ENCODE peak calls at places on chromosomes 1 and 21, in six cellular contexts. Z is osteoblast, M is Peyer's patch, P is transverse colon, X is AG09309, Y is GM13976. D is an unnamed sample.

GRCh38 chr1:234683856-234684632 is 74.1 kb upstream of the IRF2BP2 start:
- DNase-seq in Z (no peak), M (no peak), P (peak; percentile 60), X (no peak), Y (no peak), D (peak; percentile 90)

GRCh38 chr1:181482521-181483083 is 715 bp upstream of the CACNA1E start:
- DNase-seq in Z (peak; percentile 81), M (no peak), P (peak; percentile 11), X (no peak), Y (peak; percentile 85), D (no peak)

GRCh38 chr1:61157420-61157987 is 75.1 kb downstream of the NFIA start:
- DNase-seq in Z (peak; percentile 87), M (no peak), P (no peak), X (peak; percentile 78), Y (no peak), D (no peak)

GRCh38 chr21:26028183-26028582 is 142.4 kb downstream of the APP start:
- DNase-seq in Z (peak; percentile 69), M (no peak), P (no peak), X (no peak), Y (no peak), D (no peak)

GRCh38 chr1:228085287-228085926 is 2.9 kb downstream of the ARF1 start:
- DNase-seq in Z (peak; percentile 92), M (no peak), P (peak; percentile 50), X (peak; percentile 63), Y (no peak), D (no peak)

GRCh38 chr1:150887018-150887417 is at the start of gene CTXND2:
- DNase-seq in Z (peak; percentile 56), M (no peak), P (no peak), X (no peak), Y (no peak), D (no peak)

GRCh38 chr21:42861311-42862122 is 17.8 kb downstream of the WDR4 start:
- DNase-seq in Z (peak; percentile 67), M (no peak), P (no peak), X (no peak), Y (no peak), D (no peak)

GRCh38 chr1:9558271-9558945 is 19.1 kb downstream of the SLC25A33 start:
- DNase-seq in Z (no peak), M (no peak), P (no peak), X (no peak), Y (no peak), D (no peak)

GRCh38 chr1:21447311-21447710 is 7.4 kb downstream of the NBPF3 start:
- DNase-seq in Z (no peak), M (no peak), P (no peak), X (no peak), Y (no peak), D (no peak)

GRCh38 chr1:236893626-236894545 is 98.8 kb downstream of the MTR start:
- DNase-seq in Z (no peak), M (no peak), P (no peak), X (peak; percentile 37), Y (no peak), D (no peak)

GRCh38 chr1:198751741-198752140 is 112.9 kb downstream of the PTPRC start:
- DNase-seq in Z (no peak), M (no peak), P (no peak), X (no peak), Y (no peak), D (no peak)

GRCh38 chr1:30518186-30518585 is 205.2 kb downstream of the MATN1 start:
- DNase-seq in Z (no peak), M (peak; percentile 6), P (no peak), X (no peak), Y (no peak), D (no peak)

GRCh38 chr21:44093761-44094160 is 13.4 kb upstream of the PWP2 start:
- DNase-seq in Z (peak; percentile 29), M (no peak), P (peak; percentile 79), X (no peak), Y (no peak), D (no peak)

GRCh38 chr1:7962011-7962335 is 462 bp downstream of the PARK7 start:
- DNase-seq in Z (no peak), M (no peak), P (no peak), X (no peak), Y (peak; percentile 56), D (no peak)

DNA sequence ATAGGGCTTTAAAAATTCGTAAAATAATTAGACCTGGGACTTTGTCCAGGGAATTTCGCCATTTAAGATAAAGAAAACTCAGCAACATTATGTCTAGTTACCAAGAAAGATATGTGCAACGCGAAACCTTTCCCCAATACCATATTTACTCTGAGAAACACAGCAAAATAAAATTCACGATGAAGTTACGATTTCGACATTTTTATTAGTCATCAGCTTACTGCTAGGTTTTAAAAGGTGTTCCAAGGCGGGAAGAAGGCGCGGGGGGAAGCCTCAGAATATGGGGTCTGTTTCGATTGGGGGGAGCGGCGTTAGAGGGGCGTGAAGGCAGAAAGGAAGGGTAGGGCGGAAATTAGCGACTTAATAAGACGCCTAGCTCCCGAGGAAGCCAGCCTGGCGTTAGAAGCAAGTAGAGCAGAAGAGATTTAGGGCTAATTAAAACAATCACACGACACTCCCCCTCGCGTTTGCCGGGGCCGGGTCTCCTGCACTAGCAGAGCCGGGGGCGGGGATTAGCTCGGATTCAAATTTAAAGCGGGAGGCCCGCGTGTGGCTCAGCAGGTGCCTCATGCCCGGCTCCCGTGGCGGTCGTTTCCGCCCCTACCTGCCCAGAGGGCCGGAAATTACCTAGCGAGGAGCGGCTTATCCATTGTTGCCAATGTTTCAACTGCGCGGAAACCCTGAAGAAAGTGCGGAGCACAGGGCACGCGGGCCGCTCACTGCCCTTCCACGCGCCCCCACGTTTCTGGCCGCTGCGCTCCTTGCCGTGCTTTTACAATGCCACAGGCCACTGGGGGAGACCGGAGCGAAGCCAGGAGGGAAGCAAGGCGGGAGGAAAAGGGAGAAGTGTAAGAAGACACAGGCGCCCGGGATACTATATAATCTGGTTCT is 795 bp upstream of the POU2F1 start:
- DNase-seq in Z (peak; percentile 66), M (peak; percentile 94), P (peak; percentile 93), X (no peak), Y (peak; percentile 70), D (peak; percentile 69)
- TF ChIP-seq CTCF in Z (no peak), M (no peak), P (peak; percentile 12), X (no peak), Y (no peak), D (no peak)

GRCh38 chr1:207345644-207346561 is 24.4 kb downstream of the CD55 start:
- DNase-seq in Z (no peak), M (no peak), P (no peak), X (no peak), Y (no peak), D (no peak)
- TF ChIP-seq CTCF in Z (no peak), M (no peak), P (no peak), X (no peak), Y (no peak), D (no peak)

GRCh38 chr1:48671578-48671977 is 105.1 kb downstream of the BEND5 start:
- DNase-seq in Z (no peak), M (no peak), P (no peak), X (no peak), Y (no peak), D (no peak)
- TF ChIP-seq CTCF in Z (no peak), M (no peak), P (no peak), X (no peak), Y (no peak), D (no peak)

GRCh38 chr1:115648717-115649691 is 7.2 kb downstream of the VANGL1 start:
- DNase-seq in Z (peak; percentile 25), M (no peak), P (no peak), X (no peak), Y (peak; percentile 68), D (no peak)

GRCh38 chr1:115647507-115647906 is 5.7 kb downstream of the VANGL1 start:
- DNase-seq in Z (no peak), M (no peak), P (no peak), X (no peak), Y (no peak), D (no peak)

GRCh38 chr1:115649964-115650363 is 8.2 kb downstream of the VANGL1 start:
- DNase-seq in Z (no peak), M (no peak), P (peak; percentile 35), X (no peak), Y (no peak), D (no peak)

GRCh38 chr1:115647000-115647399 is 5.2 kb downstream of the VANGL1 start:
- DNase-seq in Z (peak; percentile 73), M (no peak), P (peak; percentile 17), X (no peak), Y (no peak), D (no peak)

DNA sequence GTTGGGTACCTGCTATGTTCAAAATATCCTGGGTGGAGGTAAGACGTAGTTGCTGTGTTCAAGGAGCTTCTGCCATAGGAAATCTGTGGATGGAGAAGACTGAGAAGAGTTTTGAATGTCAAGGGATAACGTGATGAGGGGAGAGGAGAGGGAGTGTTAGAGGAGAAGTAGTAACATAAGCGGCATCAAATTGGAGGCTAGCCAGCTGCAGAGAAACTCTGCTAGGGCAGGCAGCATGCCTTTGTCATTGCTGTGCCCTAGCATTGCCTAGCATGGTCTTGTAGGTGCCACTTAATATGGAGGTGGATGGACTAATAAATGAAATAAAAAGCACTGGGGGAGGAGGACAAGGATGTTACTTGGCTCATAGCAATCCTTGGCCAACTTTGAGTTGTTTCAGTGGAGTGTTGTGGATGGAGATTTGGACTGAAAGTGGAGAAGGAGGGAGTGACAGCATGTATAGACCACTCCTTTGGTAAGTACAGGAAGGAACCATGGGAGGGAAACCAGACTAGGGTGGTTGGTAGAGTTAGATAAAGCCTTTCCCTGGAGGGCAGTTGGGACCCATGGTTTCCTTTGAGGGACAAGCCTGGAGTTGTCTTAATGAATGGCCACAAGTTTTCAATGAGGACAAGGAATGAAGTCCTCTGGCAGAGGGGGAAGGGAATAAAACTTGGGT is 6.3 kb downstream of the VANGL1 start:
- DNase-seq in Z (peak; percentile 44), M (no peak), P (no peak), X (no peak), Y (no peak), D (no peak)
- TF ChIP-seq CTCF in Z (no peak), M (no peak), P (no peak), X (no peak), Y (no peak), D (no peak)

GRCh38 chr1:31936278-31936965 is 1.7 kb downstream of the PTP4A2 start:
- DNase-seq in Z (peak; percentile 18), M (no peak), P (no peak), X (no peak), Y (no peak), D (no peak)

GRCh38 chr1:31936966-31937299 is 1.2 kb downstream of the PTP4A2 start:
- DNase-seq in Z (peak; percentile 87), M (no peak), P (no peak), X (no peak), Y (no peak), D (no peak)

GRCh38 chr1:31939484-31940329 is 1.5 kb upstream of the PTP4A2 start:
- DNase-seq in Z (peak; percentile 96), M (peak; percentile 84), P (peak; percentile 82), X (peak; percentile 83), Y (peak; percentile 75), D (peak; percentile 80)

GRCh38 chr1:31937300-31938183 is 626 bp downstream of the PTP4A2 start:
- DNase-seq in Z (peak; percentile 95), M (peak; percentile 77), P (peak; percentile 82), X (no peak), Y (peak; percentile 69), D (peak; percentile 72)

GRCh38 chr1:31938184-31938975 is at the start of gene PTP4A2:
- DNase-seq in Z (peak; percentile 99), M (peak; percentile 91), P (peak; percentile 97), X (peak; percentile 68), Y (peak; percentile 96), D (peak; percentile 93)
- TF ChIP-seq CTCF in Z (peak; percentile 19), M (peak; percentile 61), P (peak; percentile 42), X (no peak), Y (peak; percentile 80), D (peak; percentile 61)

GRCh38 chr1:216832192-216832591 is 109.0 kb upstream of the ESRRG start:
- DNase-seq in Z (no peak), M (no peak), P (no peak), X (no peak), Y (no peak), D (no peak)
- TF ChIP-seq CTCF in Z (no peak), M (no peak), P (no peak), X (no peak), Y (no peak), D (no peak)

D was measured in CD14-positive monocyte.